ENCODE peak calls at places on chromosomes 11 and 22, in five cellular contexts. O is HL-60, F is choroid plexus epithelial cell, W is fibroblast of the aortic adventitia, T is body of pancreas. U is an unnamed sample.

GRCh38 chr11:72821920-72822799 is 7.9 kb downstream of the ATG16L2 start:
- DNase-seq in O (no peak), F (peak), W (peak), T (peak), U (peak)

GRCh38 chr11:45097721-45098493 is 48.5 kb upstream of the PRDM11 start:
- DNase-seq in O (peak), F (peak), W (peak), T (peak), U (no peak)

GRCh38 chr11:105719073-105719846 is 109.4 kb downstream of the GRIA4 start:
- DNase-seq in O (no peak), F (peak), W (peak), T (no peak), U (peak)

GRCh38 chr11:16607675-16608644 is 130.5 kb upstream of the C11orf58 start:
- DNase-seq in O (no peak), F (no peak), W (no peak), T (peak), U (peak)

GRCh38 chr11:119284344-119285157 is 32.4 kb downstream of the MCAM start:
- DNase-seq in O (no peak), F (peak), W (peak), T (no peak), U (peak)

GRCh38 chr11:61637287-61637686 is 42.9 kb upstream of the DAGLA start:
- DNase-seq in O (no peak), F (no peak), W (no peak), T (no peak), U (no peak)

GRCh38 chr22:19766235-19766505 is 5.6 kb downstream of the TBX1 start:
- DNase-seq in O (no peak), F (no peak), W (no peak), T (no peak), U (no peak)

GRCh38 chr11:68946416-68947090 is 34.2 kb downstream of the MRGPRD start:
- DNase-seq in O (no peak), F (peak), W (peak), T (no peak), U (no peak)

GRCh38 chr11:39571081-39571480 is 1888.4 kb downstream of the LRRC4C start:
- DNase-seq in O (no peak), F (no peak), W (no peak), T (no peak), U (no peak)

GRCh38 chr22:38012604-38013072 is 28.3 kb upstream of the SOX10 start:
- DNase-seq in O (no peak), F (peak), W (peak), T (no peak), U (no peak)

GRCh38 chr11:63871962-63872832 is 33.3 kb downstream of the MARK2 start:
- DNase-seq in O (peak), F (peak), W (peak), T (peak), U (peak)

GRCh38 chr22:19526076-19526701 is 2.0 kb upstream of the CLDN5 start:
- DNase-seq in O (no peak), F (no peak), W (no peak), T (no peak), U (no peak)

GRCh38 chr11:64233913-64234839 is at the start of gene VEGFB:
- DNase-seq in O (no peak), F (no peak), W (peak), T (peak), U (peak)

GRCh38 chr11:1368966-1369365 is 20.8 kb upstream of the BRSK2 start:
- DNase-seq in O (no peak), F (no peak), W (no peak), T (no peak), U (no peak)

GRCh38 chr22:50606126-50606525 is 5.5 kb downstream of the MAPK8IP2 start:
- DNase-seq in O (no peak), F (no peak), W (no peak), T (no peak), U (no peak)
- TF ChIP-seq CTCF in O (no peak), F (peak), W (no peak), T (no peak), U (peak)

GRCh38 chr11:124800226-124800929 is at the start of gene MSANTD2:
- DNase-seq in O (peak), F (peak), W (peak), T (peak), U (peak)
- TF ChIP-seq CTCF in O (no peak), F (peak), W (no peak), T (no peak), U (no peak)

GRCh38 chr11:121063728-121064127 is 37.3 kb upstream of the TECTA start:
- DNase-seq in O (no peak), F (peak), W (no peak), T (no peak), U (no peak)
- TF ChIP-seq CTCF in O (peak), F (peak), W (peak), T (peak), U (no peak)

GRCh38 chr11:122275513-122275912 is 159.5 kb upstream of the BLID start:
- DNase-seq in O (no peak), F (no peak), W (peak), T (no peak), U (no peak)
- TF ChIP-seq CTCF in O (no peak), F (no peak), W (no peak), T (no peak), U (no peak)

U was measured in Calu3.